ENCODE peak calls at places on chromosomes 6 and 20, in five cellular contexts. X is cardiac muscle cell; D is HS-27A; F is activated CD8-positive, alpha-beta T cell treated with anti-CD3 and anti-CD28 coated beads for 36 hours; Z is CD4-positive, alpha-beta T cell. R is an unnamed sample.
A peak's percentile ranks its signal among the peaks of the same experiment; 100 is the strongest.

GRCh38 chr6:138187156-138187555 is 25.4 kb downstream of the ARFGEF3 start:
- DNase-seq in Z (no peak), D (no peak), F (no peak), X (no peak), R (no peak)

GRCh38 chr20:19773471-19773870 is 15.4 kb downstream of the RIN2 start:
- DNase-seq in D (no peak), X (no peak), F (no peak), Z (no peak), R (no peak)

GRCh38 chr6:100257661-100258395 is 206.9 kb downstream of the SIM1 start:
- DNase-seq in X (no peak), Z (no peak), F (no peak), D (no peak), R (no peak)

GRCh38 chr6:148945311-148946021 is 198.6 kb downstream of the UST start:
- DNase-seq in F (no peak), D (no peak), X (no peak), Z (no peak), R (no peak)

GRCh38 chr6:154458565-154459475 is 51.7 kb downstream of the CNKSR3 start:
- DNase-seq in Z (no peak), D (no peak), X (no peak), F (no peak), R (no peak)

GRCh38 chr6:36368921-36369880 is 18.3 kb downstream of the ETV7 start:
- DNase-seq in F (no peak), Z (no peak), D (no peak), X (no peak), R (no peak)

GRCh38 chr6:18551228-18551627 is 164.1 kb downstream of the RNF144B start:
- DNase-seq in Z (no peak), D (no peak), X (no peak), F (no peak), R (no peak)

GRCh38 chr6:34182751-34183531 is 37.1 kb upstream of the GRM4 start:
- DNase-seq in Z (peak; percentile 43), D (no peak), F (peak; percentile 79), X (no peak), R (peak; percentile 87)

GRCh38 chr20:17859616-17860232 is 108.9 kb downstream of the SNX5 start:
- DNase-seq in F (peak; percentile 76), Z (no peak), D (no peak), X (peak; percentile 71), R (peak; percentile 54)

GRCh38 chr6:2980465-2980855 is 9.1 kb upstream of the SERPINB6 start:
- DNase-seq in D (no peak), F (no peak), X (no peak), Z (no peak), R (no peak)

GRCh38 chr6:143598466-143599080 is 79.2 kb upstream of the PHACTR2 start:
- DNase-seq in D (no peak), X (no peak), F (peak; percentile 31), Z (no peak), R (peak; percentile 19)

GRCh38 chr20:22559711-22560305 is 24.6 kb downstream of the FOXA2 start:
- DNase-seq in F (no peak), D (no peak), Z (no peak), X (no peak), R (no peak)

GRCh38 chr20:44618318-44618731 is 33.2 kb downstream of the ADA start:
- DNase-seq in D (no peak), X (no peak), Z (peak; percentile 23), F (peak; percentile 60), R (peak; percentile 58)

GRCh38 chr20:14199111-14199510 is 138.3 kb downstream of the FLRT3 start:
- DNase-seq in Z (no peak), X (peak; percentile 35), F (no peak), D (no peak), R (no peak)

GRCh38 chr6:10163159-10163962 is 251.5 kb downstream of the TFAP2A start:
- DNase-seq in D (no peak), F (no peak), Z (no peak), X (no peak), R (no peak)

GRCh38 chr6:123768939-123769338 is 34.7 kb upstream of the NKAIN2 start:
- DNase-seq in X (no peak), Z (no peak), F (no peak), D (no peak), R (no peak)

GRCh38 chr20:37903317-37904007 is 535 bp downstream of the VSTM2L start:
- DNase-seq in X (no peak), D (no peak), F (no peak), Z (no peak), R (no peak)

GRCh38 chr6:10373642-10374359 is 41.1 kb downstream of the TFAP2A start:
- DNase-seq in X (no peak), D (peak; percentile 27), F (no peak), Z (no peak), R (no peak)

GRCh38 chr6:87407531-87407895 is 259 bp upstream of the CFAP206 start:
- DNase-seq in Z (no peak), D (no peak), X (no peak), F (no peak), R (no peak)

GRCh38 chr20:43535370-43536004 is 23.3 kb upstream of the SGK2 start:
- DNase-seq in X (no peak), Z (no peak), D (no peak), F (no peak), R (no peak)

GRCh38 chr6:7541175-7542064 is at the start of gene DSP:
- DNase-seq in Z (no peak), D (no peak), F (peak; percentile 44), X (peak; percentile 91), R (peak; percentile 46)

GRCh38 chr6:157014871-157015270 is 237.7 kb downstream of the ARID1B start:
- DNase-seq in D (no peak), X (no peak), F (no peak), Z (no peak), R (no peak)

GRCh38 chr20:29878281-29878741 is 1379.2 kb upstream of the DEFB115 start:
- DNase-seq in D (no peak), X (no peak), Z (no peak), F (no peak), R (no peak)

GRCh38 chr6:46243754-46244153 is 73.0 kb upstream of the ENPP5 start:
- DNase-seq in F (no peak), X (no peak), Z (no peak), D (no peak), R (no peak)

GRCh38 chr6:100230976-100231316 is 233.8 kb downstream of the SIM1 start:
- DNase-seq in Z (no peak), F (no peak), D (no peak), X (no peak), R (peak; percentile 10)

GRCh38 chr6:145891126-145891525 is 73.0 kb downstream of the SHPRH start:
- DNase-seq in F (no peak), Z (no peak), D (no peak), X (no peak), R (no peak)

GRCh38 chr20:23162887-23163286 is 76.8 kb upstream of the CD93 start:
- DNase-seq in F (no peak), Z (no peak), X (no peak), D (no peak), R (no peak)

GRCh38 chr6:43831211-43831610 is 61.2 kb downstream of the VEGFA start:
- DNase-seq in D (no peak), F (no peak), X (no peak), Z (no peak), R (no peak)

GRCh38 chr6:167570460-167571400 is 245.8 kb downstream of the TTLL2 start:
- DNase-seq in Z (no peak), F (no peak), X (no peak), D (no peak), R (no peak)

GRCh38 chr20:5504061-5504739 is 187.4 kb upstream of the PROKR2 start:
- DNase-seq in Z (no peak), F (peak; percentile 17), X (no peak), D (no peak), R (peak; percentile 18)

GRCh38 chr6:147135211-147135672 is 69.0 kb upstream of the STXBP5 start:
- DNase-seq in Z (no peak), X (no peak), D (no peak), F (no peak), R (no peak)

GRCh38 chr6:149246691-149247384 is 70.7 kb upstream of the TAB2 start:
- DNase-seq in Z (no peak), X (no peak), F (no peak), D (no peak), R (no peak)

GRCh38 chr20:32509639-32510066 is 75.5 kb downstream of the NOL4L start:
- DNase-seq in D (no peak), X (no peak), F (peak; percentile 91), Z (peak; percentile 52), R (peak; percentile 80)

GRCh38 chr6:136647363-136647763 is 97.1 kb upstream of the MAP7 start:
- DNase-seq in X (no peak), F (peak; percentile 66), D (no peak), Z (no peak), R (peak; percentile 72)

GRCh38 chr20:48690888-48691287 is 136.9 kb downstream of the PREX1 start:
- DNase-seq in D (no peak), F (no peak), Z (no peak), X (no peak), R (no peak)

GRCh38 chr6:3822747-3823445 is 26.3 kb upstream of the FAM50B start:
- DNase-seq in X (no peak), D (no peak), Z (no peak), F (no peak), R (no peak)

GRCh38 chr6:25844518-25844917 is 12.7 kb upstream of the SLC17A1 start:
- DNase-seq in X (no peak), D (no peak), F (no peak), Z (no peak), R (no peak)

GRCh38 chr6:40586800-40587201 is 363 bp downstream of the LRFN2 start:
- DNase-seq in D (no peak), F (no peak), X (peak; percentile 23), Z (no peak), R (no peak)